ENCODE peak calls at places on chromosomes 2 and 18, in eight cellular contexts. N is Panc1; D is fibroblast of pulmonary artery; F is activated T-cell treated with anti-CD3 and anti-CD28 coated beads for 1 hour; U is A549; B is fibroblast of mammary gland; Z is activated CD4-positive, alpha-beta T cell treated with anti-CD3 and anti-CD28 coated beads for 4 hours; C is effector CD4-positive, alpha-beta T cell. R is an unnamed sample.

GRCh38 chr2:80078290-80079036 is 226.1 kb downstream of the LRRTM1 start:
- DNase-seq in N (no peak), D (no peak), F (no peak), U (no peak), B (no peak), Z (no peak), C (no peak), R (no peak)

GRCh38 chr2:75994759-75995158 is 284.0 kb upstream of the GCFC2 start:
- DNase-seq in N (no peak), D (no peak), F (no peak), U (no peak), B (no peak), Z (no peak), C (no peak), R (no peak)

GRCh38 chr18:50839996-50840395 is 20.2 kb upstream of the MRO start:
- DNase-seq in N (no peak), D (no peak), F (no peak), U (no peak), B (no peak), Z (no peak), C (no peak), R (no peak)

GRCh38 chr2:64052468-64053241 is 33.4 kb upstream of the VPS54 start:
- DNase-seq in N (no peak), D (peak), F (no peak), U (no peak), B (no peak), Z (no peak), C (no peak), R (no peak)

GRCh38 chr2:239393401-239393940 is 7.3 kb downstream of the HDAC4 start:
- DNase-seq in N (no peak), D (peak), F (no peak), U (no peak), B (peak), Z (no peak), C (no peak), R (no peak)

GRCh38 chr2:30710461-30710860 is 96.8 kb downstream of the CAPN13 start:
- DNase-seq in N (no peak), D (no peak), F (no peak), U (no peak), B (no peak), Z (no peak), C (no peak), R (no peak)

GRCh38 chr2:170396799-170397459 is 219.0 kb downstream of the MYO3B start:
- DNase-seq in N (no peak), D (peak), F (no peak), U (no peak), B (peak), Z (no peak), C (no peak), R (no peak)

GRCh38 chr2:1020206-1020605 is 69.6 kb downstream of the SNTG2 start:
- DNase-seq in N (no peak), D (no peak), F (no peak), U (no peak), B (no peak), Z (no peak), C (no peak), R (no peak)

GRCh38 chr2:206881708-206882335 is 57.5 kb upstream of the CPO start:
- DNase-seq in N (no peak), D (no peak), F (no peak), U (no peak), B (no peak), Z (no peak), C (no peak), R (no peak)

GRCh38 chr2:141380625-141381012 is 750.2 kb downstream of the LRP1B start:
- DNase-seq in N (no peak), D (no peak), F (no peak), U (no peak), B (no peak), Z (no peak), C (no peak), R (no peak)

GRCh38 chr2:206776432-206776831 is 11.0 kb downstream of the FASTKD2 start:
- DNase-seq in N (no peak), D (no peak), F (no peak), U (no peak), B (no peak), Z (no peak), C (no peak), R (no peak)

GRCh38 chr2:187890690-187891089 is 336.5 kb upstream of the TFPI start:
- DNase-seq in N (no peak), D (no peak), F (no peak), U (no peak), B (no peak), Z (no peak), C (no peak), R (no peak)